ENCODE peak calls at places on chromosomes 2 and 18, in seven cellular contexts. U, L, T, K, D, Z and W are unnamed samples. For H3K4me1, the result is how much of the 10 kb centered on the place peaks cover.

GRCh38 chr2:17223171-17223570 is 295.1 kb downstream of the RAD51AP2 start:
- DNase-seq in U (no peak), L (no peak), T (no peak), K (no peak), D (no peak), Z (no peak), W (no peak)

GRCh38 chr18:75088622-75089211 is 120.2 kb downstream of the PTGR3 start:
- DNase-seq in U (no peak), L (peak), T (no peak), K (no peak), D (no peak), Z (no peak), W (no peak)

GRCh38 chr2:238113611-238114010 is 13.5 kb downstream of the ESPNL start:
- DNase-seq in U (peak), L (peak), T (no peak), K (no peak), D (peak), Z (no peak), W (no peak)

GRCh38 chr2:170025223-170025622 is 152.7 kb upstream of the MYO3B start:
- DNase-seq in U (no peak), L (no peak), T (no peak), K (no peak), D (no peak), Z (no peak), W (no peak)

GRCh38 chr2:120855855-120856405 is 120.3 kb downstream of the GLI2 start:
- DNase-seq in U (no peak), L (no peak), T (no peak), K (no peak), D (no peak), Z (no peak), W (no peak)

GRCh38 chr18:79905389-79905911 is 46.0 kb downstream of the SLC66A2 start:
- DNase-seq in U (peak), L (no peak), T (peak), K (peak), D (no peak), Z (no peak), W (no peak)

GRCh38 chr2:152407204-152407721 is 72.3 kb downstream of the FMNL2 start:
- DNase-seq in U (peak), L (peak), T (peak), K (peak), D (peak), Z (no peak), W (no peak)

GRCh38 chr2:217186565-217187218 is 326.8 kb upstream of the TNP1 start:
- DNase-seq in U (no peak), L (no peak), T (no peak), K (no peak), D (no peak), Z (no peak), W (no peak)

GRCh38 chr18:395481-396250 is 104.8 kb downstream of the COLEC12 start:
- DNase-seq in U (no peak), L (no peak), T (peak), K (peak), D (no peak), Z (no peak), W (no peak)

GRCh38 chr2:113080134-113080533 is 12.4 kb downstream of the IL1F10 start:
- DNase-seq in U (peak), L (no peak), T (peak), K (peak), D (no peak), Z (peak), W (peak)

GRCh38 chr2:127067620-127068350 is 39.2 kb downstream of the BIN1 start:
- DNase-seq in U (peak), L (peak), T (peak), K (peak), D (peak), Z (peak), W (peak)

GRCh38 chr2:217946071-217946470 is 56.7 kb downstream of the TNS1 start:
- DNase-seq in U (no peak), L (peak), T (no peak), K (no peak), D (no peak), Z (no peak), W (no peak)

GRCh38 chr18:47701133-47701532 is 229.3 kb downstream of the SMAD2 start:
- DNase-seq in U (no peak), L (no peak), T (no peak), K (no peak), D (no peak), Z (no peak), W (no peak)

GRCh38 chr2:173457366-173457765 is 102.7 kb downstream of the CDCA7 start:
- DNase-seq in U (no peak), L (no peak), T (no peak), K (no peak), D (no peak), Z (no peak), W (no peak)

GRCh38 chr2:37585295-37585908 is 86.0 kb downstream of the CDC42EP3 start:
- DNase-seq in U (no peak), L (no peak), T (no peak), K (peak), D (no peak), Z (peak), W (no peak)

GRCh38 chr18:26804474-26804873 is 61.0 kb downstream of the AQP4 start:
- DNase-seq in U (no peak), L (no peak), T (no peak), K (no peak), D (no peak), Z (peak), W (no peak)

GRCh38 chr2:163665817-163666216 is 70.0 kb downstream of the FIGN start:
- DNase-seq in U (no peak), L (no peak), T (no peak), K (peak), D (no peak), Z (no peak), W (no peak)

GRCh38 chr2:152421521-152422367 is 86.8 kb downstream of the FMNL2 start:
- DNase-seq in U (no peak), L (peak), T (peak), K (peak), D (no peak), Z (peak), W (no peak)

GRCh38 chr2:142339261-142339660 is 208.4 kb upstream of the LRP1B start:
- DNase-seq in U (no peak), L (no peak), T (no peak), K (no peak), D (no peak), Z (no peak), W (no peak)

GRCh38 chr2:134818321-134818720 is 20.1 kb upstream of the ACMSD start:
- DNase-seq in U (no peak), L (no peak), T (no peak), K (peak), D (no peak), Z (peak), W (no peak)

GRCh38 chr2:153519260-153519875 is 40.8 kb upstream of the RPRM start:
- DNase-seq in U (peak), L (peak), T (peak), K (peak), D (no peak), Z (peak), W (peak)

GRCh38 chr2:120175000-120175581 is 48.1 kb downstream of the TMEM185B start:
- DNase-seq in U (no peak), L (no peak), T (peak), K (peak), D (no peak), Z (peak), W (no peak)

GRCh38 chr2:9984861-9985480 is 33.5 kb downstream of the GRHL1 start:
- DNase-seq in U (no peak), L (no peak), T (no peak), K (peak), D (no peak), Z (peak), W (no peak)

GRCh38 chr2:239905884-239906654 is 119.1 kb downstream of the NDUFA10 start:
- DNase-seq in U (no peak), L (peak), T (no peak), K (no peak), D (no peak), Z (no peak), W (no peak)

GRCh38 chr2:196252408-196253114 is 81.2 kb upstream of the STK17B start:
- DNase-seq in U (no peak), L (no peak), T (no peak), K (peak), D (no peak), Z (no peak), W (no peak)

GRCh38 chr2:74548285-74548918 is 5.3 kb downstream of the LOXL3 start:
- DNase-seq in U (no peak), L (no peak), T (no peak), K (no peak), D (no peak), Z (no peak), W (no peak)

GRCh38 chr2:156818944-156819343 is 382.8 kb downstream of the GPD2 start:
- DNase-seq in U (no peak), L (no peak), T (peak), K (no peak), D (no peak), Z (no peak), W (no peak)

GRCh38 chr2:108579631-108580030 is 45.4 kb downstream of the LIMS1 start:
- DNase-seq in U (peak), L (no peak), T (peak), K (peak), D (peak), Z (no peak), W (no peak)

GRCh38 chr18:26425148-26425531 is 123.2 kb downstream of the KCTD1 start:
- DNase-seq in U (no peak), L (no peak), T (peak), K (peak), D (no peak), Z (no peak), W (no peak)

GRCh38 chr2:239463541-239464165 is 62.8 kb upstream of the HDAC4 start:
- DNase-seq in U (peak), L (peak), T (no peak), K (no peak), D (no peak), Z (peak), W (no peak)

GRCh38 chr2:232888839-232889529 is 18.9 kb downstream of the SNORC start:
- DNase-seq in U (no peak), L (no peak), T (no peak), K (no peak), D (no peak), Z (no peak), W (no peak)

GRCh38 chr2:61771904-61772845 is 81.7 kb downstream of the FAM161A start:
- DNase-seq in U (no peak), L (no peak), T (no peak), K (no peak), D (no peak), Z (no peak), W (no peak)

GRCh38 chr2:3738454-3738853 is 35.1 kb downstream of the DCDC2C start:
- DNase-seq in U (no peak), L (no peak), T (peak), K (no peak), D (no peak), Z (no peak), W (no peak)

GRCh38 chr2:40487592-40487991 is 35.7 kb upstream of the SLC8A1 start:
- DNase-seq in U (peak), L (no peak), T (peak), K (peak), D (no peak), Z (no peak), W (no peak)

GRCh38 chr2:203972066-203972465 is 35.5 kb downstream of the ICOS start:
- DNase-seq in U (no peak), L (no peak), T (no peak), K (no peak), D (no peak), Z (no peak), W (no peak)

GRCh38 chr2:44420725-44421124 is 59.0 kb downstream of the CAMKMT start:
- DNase-seq in U (no peak), L (no peak), T (no peak), K (no peak), D (no peak), Z (no peak), W (no peak)
- H3K4me1 ChIP-seq in U (under half), L (under half), T (under half), K (under half), D (under half), Z (under half), W (under half)

DNA sequence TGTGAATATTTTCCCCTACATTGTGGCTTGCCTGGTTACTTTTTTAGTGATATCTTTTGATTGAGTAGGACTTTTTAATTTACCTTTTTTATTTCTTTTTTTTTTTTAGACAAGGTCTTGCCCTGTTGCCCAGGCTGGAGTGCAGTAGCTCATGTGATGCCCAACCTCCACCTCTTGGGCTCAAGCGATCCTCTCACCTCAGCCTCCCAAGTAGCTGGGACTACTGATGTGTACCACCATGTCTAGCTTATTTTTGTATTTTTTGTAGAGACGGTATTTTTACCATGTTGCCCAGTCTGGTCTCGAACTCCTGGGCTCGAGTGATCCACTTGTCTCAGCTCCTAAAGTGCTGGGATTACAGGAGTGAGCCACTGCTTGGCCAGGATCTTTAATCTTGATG is 25.3 kb downstream of the EML4 start:
- DNase-seq in U (no peak), L (no peak), T (no peak), K (no peak), D (no peak), Z (no peak), W (no peak)
- H3K27ac ChIP-seq in U (no peak), L (no peak), T (no peak), K (no peak), D (no peak), Z (no peak), W (no peak)

DNA sequence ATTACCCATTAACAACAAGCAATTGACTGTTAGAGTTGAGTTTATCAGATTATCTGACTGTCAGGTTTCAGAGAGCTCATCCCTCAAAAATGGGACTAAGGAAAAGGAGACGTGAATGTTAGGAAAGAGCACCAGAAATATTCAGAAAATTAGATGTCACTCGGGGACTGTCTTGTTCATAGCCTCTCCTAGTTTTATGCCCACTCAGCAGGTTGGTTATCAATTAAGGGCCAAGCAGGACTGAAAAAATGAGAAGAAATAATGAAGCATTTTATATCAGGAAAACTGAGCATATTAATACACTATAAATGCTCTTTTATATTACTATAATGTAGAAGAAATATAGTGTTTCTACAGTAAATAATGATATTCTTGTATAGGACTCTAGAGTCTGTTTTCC is 188.1 kb upstream of the NRXN1 start:
- DNase-seq in U (no peak), L (no peak), T (no peak), K (no peak), D (no peak), Z (no peak), W (no peak)
- H3K4me3 ChIP-seq in U (no peak), L (no peak), T (no peak), K (no peak), D (no peak), Z (no peak), W (no peak)

GRCh38 chr2:230809677-230810251 is 55.0 kb upstream of the ITM2C start:
- DNase-seq in U (no peak), L (no peak), T (no peak), K (no peak), D (no peak), Z (no peak), W (no peak)

GRCh38 chr2:230812041-230812440 is 52.7 kb upstream of the ITM2C start:
- DNase-seq in U (no peak), L (no peak), T (no peak), K (no peak), D (no peak), Z (no peak), W (no peak)

GRCh38 chr2:230811508-230811907 is 53.2 kb upstream of the ITM2C start:
- DNase-seq in U (no peak), L (no peak), T (peak), K (peak), D (no peak), Z (no peak), W (no peak)

GRCh38 chr2:230807686-230808085 is 57.1 kb upstream of the ITM2C start:
- DNase-seq in U (no peak), L (no peak), T (no peak), K (no peak), D (no peak), Z (no peak), W (no peak)

GRCh38 chr2:230809015-230809414 is 55.7 kb upstream of the ITM2C start:
- DNase-seq in U (no peak), L (no peak), T (no peak), K (no peak), D (no peak), Z (no peak), W (no peak)
- H3K4me1 ChIP-seq in U (under half), L (under half), T (under half), K (under half), D (under half), Z (under half), W (under half)

DNA sequence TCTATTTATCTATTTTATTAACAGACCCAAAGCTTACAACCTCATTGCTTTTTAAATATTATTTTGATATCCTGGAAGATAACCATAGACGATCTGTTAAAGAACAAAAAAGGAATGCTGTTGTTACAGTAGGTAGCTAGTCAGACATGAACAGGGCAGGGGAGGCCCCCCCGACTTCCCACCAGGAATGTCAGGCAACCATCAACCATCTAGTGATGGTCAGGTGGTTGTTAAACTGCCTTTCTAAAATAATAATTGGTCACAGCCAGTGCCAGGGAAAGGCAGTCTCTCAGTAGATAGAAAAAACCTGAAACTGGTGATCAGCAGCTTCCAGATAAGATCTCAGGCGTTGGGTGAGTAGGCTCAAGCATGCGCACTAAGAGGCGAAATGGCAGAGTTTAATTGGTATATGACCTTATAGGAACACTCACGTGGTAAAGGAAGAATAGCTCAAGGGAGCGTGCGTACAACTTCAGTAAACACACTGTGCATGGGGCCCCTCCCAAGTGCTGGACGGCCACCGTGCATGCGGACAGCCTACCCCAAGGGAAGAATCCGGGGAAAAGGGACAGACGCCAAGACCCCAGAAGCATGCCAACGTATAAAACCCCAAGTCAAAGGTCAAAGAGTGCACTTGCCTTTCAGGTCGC is 32.5 kb upstream of the CCL20 start:
- DNase-seq in U (no peak), L (peak), T (no peak), K (no peak), D (no peak), Z (peak), W (no peak)
- H3K27ac ChIP-seq in U (no peak), L (no peak), T (no peak), K (no peak), D (no peak), Z (peak), W (no peak)

GRCh38 chr18:21830533-21830932 is 89.9 kb downstream of the MIB1 start:
- DNase-seq in U (no peak), L (no peak), T (no peak), K (no peak), D (no peak), Z (no peak), W (no peak)
- H3K4me3 ChIP-seq in U (peak), L (no peak), T (peak), K (no peak), D (peak), Z (no peak), W (no peak)

GRCh38 chr18:70292628-70293027 is 3.8 kb downstream of the SOCS6 start:
- DNase-seq in U (no peak), L (peak), T (no peak), K (no peak), D (no peak), Z (peak), W (no peak)
- H3K4me1 ChIP-seq in U (under half), L (under half), T (half or more), K (under half), D (half or more), Z (under half), W (under half)

DNA sequence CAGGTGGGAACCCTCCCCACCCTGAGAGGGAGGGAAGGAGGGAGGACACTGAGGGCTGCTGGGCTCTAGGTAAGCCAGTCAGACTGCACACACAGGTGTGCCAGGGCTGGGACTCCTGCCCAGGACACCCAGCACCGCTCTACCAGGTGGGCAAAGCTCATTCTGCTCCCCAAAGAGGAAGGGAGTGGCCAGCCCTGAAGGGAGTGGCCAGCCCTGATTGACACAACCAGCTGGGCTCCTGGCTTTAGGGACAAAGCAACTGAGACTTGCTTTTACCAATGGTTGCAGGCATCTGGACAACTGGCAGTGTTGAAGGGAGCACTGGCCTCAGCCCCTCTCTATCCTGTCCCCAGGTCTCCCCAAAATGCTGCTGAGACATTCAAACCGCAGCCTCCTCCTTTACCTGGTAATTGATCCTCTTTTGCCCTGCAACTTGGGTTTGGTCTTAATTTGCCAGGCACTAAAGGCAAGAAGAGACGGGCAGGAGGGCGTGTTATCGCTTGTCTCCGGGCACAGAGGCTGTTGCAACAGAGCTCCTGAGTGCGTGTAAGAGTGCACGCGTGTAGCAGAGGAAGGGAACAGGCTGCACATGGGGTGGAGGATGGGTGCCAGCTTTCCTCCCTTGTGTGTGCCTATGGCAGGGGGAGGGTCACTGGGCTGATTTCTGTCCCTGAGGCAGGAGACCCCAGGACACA is 14.5 kb upstream of the FOSL2 start:
- DNase-seq in U (peak), L (peak), T (no peak), K (no peak), D (no peak), Z (peak), W (no peak)
- H3K27ac ChIP-seq in U (no peak), L (no peak), T (no peak), K (no peak), D (no peak), Z (peak), W (no peak)

DNA sequence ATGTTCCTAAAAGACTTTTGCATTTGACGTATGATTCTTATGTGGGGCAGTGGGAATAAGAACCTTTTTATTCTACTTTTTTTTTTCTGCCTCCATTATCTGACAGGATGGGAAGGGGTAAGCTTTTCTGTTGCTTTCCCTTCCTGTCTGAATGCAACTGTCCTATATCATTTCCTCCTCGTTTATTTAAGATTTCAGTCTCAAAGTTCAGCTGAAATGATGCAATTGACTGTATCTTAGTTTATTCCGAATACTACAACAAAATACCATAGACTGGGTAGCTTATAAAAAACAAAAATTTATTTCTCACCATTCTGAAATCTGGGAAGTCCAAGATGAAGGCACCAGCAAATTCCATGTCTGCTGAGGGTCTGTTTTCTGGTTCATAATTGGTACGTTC is 24.1 kb upstream of the HNMT start:
- DNase-seq in U (no peak), L (no peak), T (no peak), K (no peak), D (no peak), Z (no peak), W (no peak)
- H3K4me3 ChIP-seq in U (no peak), L (no peak), T (no peak), K (no peak), D (no peak), Z (no peak), W (no peak)